ENCODE peak calls at places on chromosome 7, in six cellular contexts. I, Q, N, S, E and V are unnamed samples.

GRCh38 chr7:105354383-105354782 is 34.3 kb downstream of the SRPK2 start:
- DNase-seq in I (no peak), Q (no peak), N (no peak), S (no peak), E (no peak), V (peak)

GRCh38 chr7:133570321-133570720 is 317.4 kb downstream of the EXOC4 start:
- DNase-seq in I (no peak), Q (no peak), N (no peak), S (no peak), E (no peak), V (no peak)

GRCh38 chr7:125059861-125060456 is 130.3 kb upstream of the POT1 start:
- DNase-seq in I (no peak), Q (no peak), N (no peak), S (peak), E (no peak), V (peak)

GRCh38 chr7:64102656-64103400 is 57.6 kb downstream of the ZNF727 start:
- DNase-seq in I (no peak), Q (no peak), N (no peak), S (no peak), E (no peak), V (no peak)

GRCh38 chr7:95190515-95190914 is 133.8 kb downstream of the PON1 start:
- DNase-seq in I (peak), Q (no peak), N (no peak), S (peak), E (no peak), V (peak)

GRCh38 chr7:100126931-100127865 is at the start of gene MBLAC1:
- DNase-seq in I (peak), Q (peak), N (peak), S (peak), E (peak), V (peak)

GRCh38 chr7:56537952-56538351 is 421.7 kb upstream of the NUPR2 start:
- DNase-seq in I (no peak), Q (no peak), N (peak), S (no peak), E (no peak), V (no peak)

GRCh38 chr7:139232377-139232717 is 1.3 kb downstream of the UBN2 start:
- DNase-seq in I (no peak), Q (no peak), N (no peak), S (no peak), E (no peak), V (no peak)

GRCh38 chr7:105224884-105225651 is 163.7 kb downstream of the SRPK2 start:
- DNase-seq in I (no peak), Q (peak), N (no peak), S (peak), E (no peak), V (peak)

GRCh38 chr7:2525931-2526630 is 6.5 kb downstream of the LFNG start:
- DNase-seq in I (peak), Q (no peak), N (no peak), S (no peak), E (no peak), V (no peak)